ENCODE peak calls at places on chromosome 1, in eight cellular contexts. A, N, Q, J, O, W, C and G are unnamed samples.

GRCh38 chr1:3954391-3955160 is 54.5 kb upstream of the C1orf174 start:
- DNase-seq in A (no peak), N (no peak), Q (no peak), J (peak; percentile 73), O (no peak), W (no peak), C (no peak), G (no peak)

GRCh38 chr1:45864124-45864721 is 60.8 kb downstream of the MAST2 start:
- DNase-seq in A (no peak), N (no peak), Q (peak; percentile 19), J (no peak), O (no peak), W (no peak), C (no peak), G (no peak)

GRCh38 chr1:220914283-220915116 is 35.3 kb downstream of the HLX start:
- DNase-seq in A (no peak), N (no peak), Q (no peak), J (no peak), O (no peak), W (no peak), C (no peak), G (no peak)

GRCh38 chr1:109732390-109732763 is 8.5 kb downstream of the GSTM3 start:
- DNase-seq in A (no peak), N (no peak), Q (no peak), J (no peak), O (no peak), W (no peak), C (no peak), G (no peak)

GRCh38 chr1:240030236-240030635 is 61.4 kb upstream of the FMN2 start:
- DNase-seq in A (no peak), N (no peak), Q (peak; percentile 1), J (no peak), O (no peak), W (peak; percentile 51), C (no peak), G (no peak)

GRCh38 chr1:222127526-222128152 is 385.8 kb upstream of the DUSP10 start:
- DNase-seq in A (no peak), N (no peak), Q (no peak), J (no peak), O (no peak), W (no peak), C (no peak), G (no peak)

GRCh38 chr1:110494522-110495406 is 24.2 kb downstream of the KCNA10 start:
- DNase-seq in A (no peak), N (no peak), Q (no peak), J (no peak), O (no peak), W (no peak), C (no peak), G (no peak)

GRCh38 chr1:72122099-72122893 is 160.0 kb downstream of the NEGR1 start:
- DNase-seq in A (no peak), N (no peak), Q (peak; percentile 63), J (no peak), O (no peak), W (no peak), C (no peak), G (no peak)

GRCh38 chr1:157377216-157377821 is 175.0 kb downstream of the FCRL5 start:
- DNase-seq in A (peak; percentile 45), N (peak; percentile 10), Q (peak; percentile 30), J (peak; percentile 28), O (no peak), W (no peak), C (no peak), G (no peak)

GRCh38 chr1:31376374-31377134 is 3.7 kb upstream of the FABP3 start:
- DNase-seq in A (no peak), N (peak; percentile 94), Q (peak; percentile 89), J (no peak), O (no peak), W (peak; percentile 58), C (no peak), G (no peak)

GRCh38 chr1:166911624-166912023 is 35.6 kb upstream of the TADA1 start:
- DNase-seq in A (no peak), N (no peak), Q (no peak), J (no peak), O (no peak), W (no peak), C (no peak), G (no peak)

GRCh38 chr1:66542811-66543767 is 9.1 kb downstream of the SGIP1 start:
- DNase-seq in A (no peak), N (peak; percentile 23), Q (peak; percentile 48), J (peak; percentile 97), O (no peak), W (peak; percentile 60), C (no peak), G (no peak)

GRCh38 chr1:66273674-66274073 is 260.3 kb upstream of the SGIP1 start:
- DNase-seq in A (no peak), N (no peak), Q (peak; percentile 44), J (no peak), O (no peak), W (no peak), C (no peak), G (no peak)

GRCh38 chr1:236997361-236997760 is 6.9 kb downstream of the MT1HL1 start:
- DNase-seq in A (no peak), N (no peak), Q (no peak), J (no peak), O (no peak), W (no peak), C (no peak), G (no peak)

GRCh38 chr1:185495017-185495416 is 178.0 kb upstream of the IVNS1ABP start:
- DNase-seq in A (no peak), N (no peak), Q (no peak), J (no peak), O (no peak), W (no peak), C (no peak), G (no peak)